ENCODE peak calls at places on chromosomes 12 and 14, in five cellular contexts. Q, S, B, N and P are unnamed samples.

GRCh38 chr14:73943083-73943482 is 6.8 kb downstream of the FAM161B start:
- DNase-seq in Q (peak), S (peak), B (no peak), N (no peak), P (no peak)

GRCh38 chr14:36238666-36239363 is 62.3 kb upstream of the PTCSC3 start:
- DNase-seq in Q (peak), S (peak), B (no peak), N (no peak), P (no peak)

GRCh38 chr12:16612647-16613046 is 6.7 kb upstream of the LMO3 start:
- DNase-seq in Q (peak), S (peak), B (no peak), N (no peak), P (no peak)

GRCh38 chr14:75282166-75282547 is 3.5 kb downstream of the FOS start:
- DNase-seq in Q (peak), S (peak), B (no peak), N (no peak), P (no peak)

GRCh38 chr12:96343347-96343954 is 56.8 kb downstream of the CDK17 start:
- DNase-seq in Q (peak), S (no peak), B (peak), N (no peak), P (peak)

GRCh38 chr14:53055003-53055402 is 98.1 kb downstream of the DDHD1 start:
- DNase-seq in Q (peak), S (peak), B (peak), N (no peak), P (peak)

GRCh38 chr12:45350861-45351260 is 135.0 kb downstream of the ANO6 start:
- DNase-seq in Q (peak), S (no peak), B (no peak), N (no peak), P (no peak)

GRCh38 chr12:92363295-92364146 is 217.9 kb upstream of the BTG1 start:
- DNase-seq in Q (peak), S (no peak), B (peak), N (peak), P (peak)

GRCh38 chr12:8057839-8058238 is 8.3 kb downstream of the C3AR1 start:
- DNase-seq in Q (peak), S (peak), B (no peak), N (no peak), P (no peak)

GRCh38 chr14:75409425-75410205 is 18.2 kb upstream of the JDP2 start:
- DNase-seq in Q (no peak), S (no peak), B (no peak), N (no peak), P (no peak)

GRCh38 chr12:15268927-15269552 is 47.8 kb upstream of the RERG start:
- DNase-seq in Q (peak), S (peak), B (peak), N (peak), P (peak)

GRCh38 chr12:62438098-62438692 is 28.4 kb upstream of the MON2 start:
- DNase-seq in Q (peak), S (peak), B (peak), N (no peak), P (peak)

GRCh38 chr14:67485501-67486095 is 2.9 kb downstream of the TMEM229B start:
- DNase-seq in Q (peak), S (no peak), B (no peak), N (no peak), P (no peak)

GRCh38 chr12:65324056-65324455 is 45.6 kb downstream of the MSRB3 start:
- DNase-seq in Q (no peak), S (no peak), B (no peak), N (no peak), P (no peak)

GRCh38 chr14:95490727-95491451 is 25.6 kb downstream of the SYNE3 start:
- DNase-seq in Q (no peak), S (peak), B (no peak), N (peak), P (no peak)

GRCh38 chr12:25718081-25718731 is 165.1 kb upstream of the LMNTD1 start:
- DNase-seq in Q (peak), S (no peak), B (no peak), N (no peak), P (no peak)

GRCh38 chr12:2168808-2169207 is 116.0 kb downstream of the CACNA1C start:
- DNase-seq in Q (peak), S (peak), B (no peak), N (no peak), P (no peak)

GRCh38 chr14:96410119-96410518 is 18.2 kb downstream of the AK7 start:
- DNase-seq in Q (no peak), S (no peak), B (no peak), N (no peak), P (no peak)

GRCh38 chr12:47156167-47156736 is 76.5 kb upstream of the AMIGO2 start:
- DNase-seq in Q (peak), S (peak), B (no peak), N (peak), P (no peak)

GRCh38 chr12:130617219-130617618 is 98.9 kb downstream of the RIMBP2 start:
- DNase-seq in Q (no peak), S (peak), B (no peak), N (no peak), P (no peak)

GRCh38 chr12:24226745-24227350 is 277.4 kb upstream of the SOX5 start:
- DNase-seq in Q (peak), S (peak), B (no peak), N (peak), P (no peak)

GRCh38 chr12:41277019-41277770 is 89.1 kb downstream of the PDZRN4 start:
- DNase-seq in Q (peak), S (peak), B (peak), N (no peak), P (peak)

GRCh38 chr12:1851126-1851791 is 30.9 kb downstream of the LRTM2 start:
- DNase-seq in Q (peak), S (peak), B (no peak), N (no peak), P (peak)

GRCh38 chr14:29926228-29926627 is 1.4 kb downstream of the PRKD1 start:
- DNase-seq in Q (no peak), S (no peak), B (no peak), N (no peak), P (no peak)

GRCh38 chr12:8108808-8109398 is 14.5 kb upstream of the CLEC4A start:
- DNase-seq in Q (peak), S (peak), B (peak), N (peak), P (peak)

GRCh38 chr14:53265025-53265424 is 111.9 kb upstream of the DDHD1 start:
- DNase-seq in Q (no peak), S (peak), B (no peak), N (no peak), P (no peak)

GRCh38 chr12:91817512-91817911 is 328.1 kb downstream of the BTG1 start:
- DNase-seq in Q (peak), S (peak), B (no peak), N (no peak), P (no peak)

GRCh38 chr12:79083181-79083580 is 218.6 kb downstream of the SYT1 start:
- DNase-seq in Q (peak), S (peak), B (no peak), N (no peak), P (no peak)

GRCh38 chr12:49296836-49297694 is 2.1 kb downstream of the PRPH start:
- DNase-seq in Q (no peak), S (no peak), B (no peak), N (no peak), P (no peak)

GRCh38 chr12:76680940-76681339 is 83.0 kb upstream of the ZDHHC17 start:
- DNase-seq in Q (peak), S (no peak), B (no peak), N (no peak), P (no peak)

GRCh38 chr14:98957211-98958047 is 314.6 kb downstream of the BCL11B start:
- DNase-seq in Q (peak), S (peak), B (no peak), N (peak), P (no peak)

GRCh38 chr12:50257226-50258166 is 25.8 kb downstream of the LIMA1 start:
- DNase-seq in Q (peak), S (peak), B (peak), N (no peak), P (no peak)

GRCh38 chr14:93901813-93902212 is 25.3 kb upstream of the FAM181A start:
- DNase-seq in Q (no peak), S (no peak), B (no peak), N (no peak), P (no peak)

GRCh38 chr12:62435337-62436163 is 31.1 kb upstream of the MON2 start:
- DNase-seq in Q (peak), S (peak), B (peak), N (peak), P (peak)

GRCh38 chr12:93145086-93145485 is 216.0 kb upstream of the EEA1 start:
- DNase-seq in Q (no peak), S (peak), B (no peak), N (no peak), P (no peak)

GRCh38 chr14:105420976-105421674 is 1.5 kb downstream of the MTA1 start:
- DNase-seq in Q (no peak), S (no peak), B (no peak), N (no peak), P (no peak)

GRCh38 chr12:19951664-19952063 is 416.7 kb upstream of the PDE3A start:
- DNase-seq in Q (no peak), S (no peak), B (no peak), N (no peak), P (no peak)

GRCh38 chr12:19945559-19946485 is 422.5 kb upstream of the PDE3A start:
- DNase-seq in Q (peak), S (peak), B (no peak), N (no peak), P (no peak)

GRCh38 chr12:19941096-19941495 is 427.2 kb upstream of the PDE3A start:
- DNase-seq in Q (no peak), S (no peak), B (no peak), N (no peak), P (no peak)

GRCh38 chr12:19946549-19946948 is 421.8 kb upstream of the PDE3A start:
- DNase-seq in Q (peak), S (peak), B (no peak), N (no peak), P (no peak)
- H3K4me3 ChIP-seq in Q (no peak), S (no peak), B (no peak), N (no peak), P (no peak)

GRCh38 chr12:113050808-113051207 is 5.7 kb upstream of the DTX1 start:
- DNase-seq in Q (no peak), S (no peak), B (peak), N (no peak), P (no peak)
- H3K4me3 ChIP-seq in Q (no peak), S (no peak), B (peak), N (no peak), P (no peak)

GRCh38 chr14:68936980-68937379 is 42.1 kb downstream of the ACTN1 start:
- DNase-seq in Q (no peak), S (no peak), B (no peak), N (no peak), P (no peak)
- H3K4me3 ChIP-seq in Q (no peak), S (no peak), B (no peak), N (no peak), P (no peak)

GRCh38 chr14:60657609-60657983 is 8.3 kb upstream of the SIX1 start:
- DNase-seq in Q (no peak), S (no peak), B (peak), N (peak), P (no peak)
- H3K4me3 ChIP-seq in Q (peak), S (peak), B (peak), N (peak), P (peak)

DNA sequence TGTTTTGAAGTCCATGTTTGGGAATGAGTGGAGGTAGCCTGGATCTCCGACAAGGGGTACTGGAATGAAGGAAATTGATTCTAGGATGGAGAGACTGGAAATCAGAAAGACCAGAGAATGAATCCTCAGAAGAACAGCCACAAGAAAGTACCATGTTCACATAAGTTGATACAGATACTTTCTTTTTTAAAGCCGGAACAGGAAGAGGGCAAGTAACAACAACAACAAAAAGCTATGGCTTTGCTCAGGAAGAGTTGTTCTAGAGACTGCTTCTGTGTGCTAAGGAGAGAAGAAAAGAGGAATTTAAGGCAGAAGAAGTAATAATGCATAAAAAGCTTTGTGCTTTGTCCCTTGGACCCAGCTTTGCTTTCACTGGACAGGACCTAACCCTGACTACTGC is 6.2 kb downstream of the TC2N start:
- DNase-seq in Q (no peak), S (no peak), B (no peak), N (no peak), P (no peak)
- H3K4me3 ChIP-seq in Q (no peak), S (no peak), B (no peak), N (no peak), P (no peak)

GRCh38 chr14:102141797-102142196 is 2.1 kb downstream of the WDR20 start:
- DNase-seq in Q (no peak), S (no peak), B (no peak), N (no peak), P (no peak)
- H3K4me3 ChIP-seq in Q (no peak), S (no peak), B (peak), N (no peak), P (no peak)